ENCODE peak calls at places on chromosome 10, in seven cellular contexts. V, E, C, T, L, S and K are unnamed samples.

GRCh38 chr10:110643670-110644597 is at the start of gene RBM20:
- DNase-seq in V (peak), L (peak), S (peak), C (no peak), T (peak), E (no peak), K (peak)

GRCh38 chr10:47256753-47257336 is 43.2 kb upstream of the GDF10 start:
- DNase-seq in C (no peak), L (peak), E (no peak), S (no peak), T (peak), V (no peak), K (no peak)

GRCh38 chr10:3096149-3096548 is 28.8 kb downstream of the PFKP start:
- DNase-seq in T (no peak), C (no peak), E (no peak), S (no peak), L (no peak), V (no peak), K (no peak)

GRCh38 chr10:131810805-131811137 is 90.0 kb upstream of the PPP2R2D start:
- DNase-seq in S (no peak), E (no peak), L (no peak), T (no peak), V (no peak), C (no peak), K (no peak)

GRCh38 chr10:120988751-120989150 is 137.6 kb downstream of the WDR11 start:
- DNase-seq in E (no peak), C (no peak), T (no peak), L (no peak), S (no peak), V (no peak), K (no peak)

GRCh38 chr10:5565671-5566581 is 41.2 kb downstream of the CALML3 start:
- DNase-seq in L (no peak), C (no peak), V (no peak), E (no peak), S (no peak), T (no peak), K (no peak)

GRCh38 chr10:113857210-113857609 is 2.7 kb downstream of the NHLRC2 start:
- DNase-seq in E (no peak), S (no peak), V (no peak), T (no peak), C (no peak), L (no peak), K (no peak)

GRCh38 chr10:75350791-75351190 is 50.8 kb downstream of the ZNF503 start:
- DNase-seq in C (no peak), T (no peak), S (no peak), L (peak), E (no peak), V (no peak), K (no peak)

GRCh38 chr10:81680374-81680773 is 194.6 kb upstream of the NRG3 start:
- DNase-seq in E (no peak), S (no peak), L (no peak), C (no peak), V (no peak), T (no peak), K (no peak)

GRCh38 chr10:5588080-5588453 is 63.3 kb downstream of the CALML3 start:
- DNase-seq in L (no peak), C (no peak), S (no peak), V (no peak), E (no peak), T (no peak), K (no peak)

GRCh38 chr10:83289373-83289772 is 849.9 kb upstream of the GHITM start:
- DNase-seq in L (no peak), S (no peak), E (no peak), V (no peak), C (no peak), T (no peak), K (no peak)

GRCh38 chr10:29921071-29921446 is 138.3 kb downstream of the JCAD start:
- DNase-seq in C (peak), E (no peak), V (no peak), S (no peak), T (no peak), L (no peak), K (no peak)

GRCh38 chr10:121436630-121437311 is 161.5 kb downstream of the FGFR2 start:
- DNase-seq in L (no peak), C (no peak), T (no peak), S (no peak), E (no peak), V (peak), K (no peak)

GRCh38 chr10:113006656-113007342 is 56.8 kb downstream of the TCF7L2 start:
- DNase-seq in C (no peak), V (no peak), E (no peak), S (no peak), T (no peak), L (no peak), K (no peak)

GRCh38 chr10:95559466-95559865 is 1.7 kb downstream of the SORBS1 start:
- DNase-seq in S (no peak), E (no peak), V (no peak), T (no peak), L (no peak), C (no peak), K (no peak)

GRCh38 chr10:31083765-31084184 is 52.1 kb upstream of the ZNF438 start:
- DNase-seq in V (peak), L (peak), E (no peak), S (peak), C (peak), T (peak), K (peak)

GRCh38 chr10:98486421-98486820 is 39.7 kb upstream of the HPS1 start:
- DNase-seq in C (no peak), S (no peak), V (no peak), E (peak), T (no peak), L (no peak), K (no peak)

GRCh38 chr10:71773221-71773971 is at the start of gene VSIR:
- DNase-seq in S (peak), C (peak), T (peak), V (peak), L (peak), E (no peak), K (peak)

GRCh38 chr10:123746927-123747326 is 80.8 kb downstream of the GPR26 start:
- DNase-seq in T (no peak), V (no peak), E (no peak), L (no peak), C (no peak), S (no peak), K (no peak)